ENCODE peak calls at places on chromosomes 4 and X, in seven cellular contexts. T is A549, X is right lobe of liver, D is body of pancreas, G is HCT116, O is heart left ventricle, L is IMR-90. A is an unnamed sample.

GRCh38 chrX:154025230-154025629 is 5.5 kb upstream of the IRAK1 start:
- ATAC-seq in G (no peak), L (no peak), D (no peak), O (no peak), T (no peak), X (no peak), A (no peak)

GRCh38 chr4:159018062-159018629 is 84.7 kb upstream of the RAPGEF2 start:
- ATAC-seq in L (no peak), D (no peak), X (no peak), T (no peak), G (no peak), O (no peak), A (no peak)

GRCh38 chrX:119735467-119735866 is 22.9 kb upstream of the SOWAHD start:
- ATAC-seq in L (no peak), O (no peak), G (no peak), T (no peak), D (no peak), X (peak; percentile 24), A (no peak)

GRCh38 chr4:15868065-15868464 is 70.5 kb downstream of the FGFBP1 start:
- ATAC-seq in O (no peak), G (peak; percentile 59), X (no peak), L (no peak), T (peak; percentile 67), D (no peak), A (no peak)

GRCh38 chr4:176753049-176753448 is 39.7 kb downstream of the VEGFC start:
- ATAC-seq in L (peak; percentile 87), O (no peak), T (peak; percentile 69), X (no peak), D (no peak), G (no peak), A (no peak)

GRCh38 chrX:47644557-47645091 is 5.7 kb downstream of the ELK1 start:
- ATAC-seq in G (peak; percentile 58), X (peak; percentile 31), T (peak; percentile 94), L (peak; percentile 33), D (no peak), O (peak; percentile 66), A (no peak)

GRCh38 chr4:47705326-47705981 is 132.4 kb downstream of the CORIN start:
- ATAC-seq in X (peak; percentile 52), G (no peak), O (no peak), T (peak; percentile 44), L (no peak), D (no peak), A (no peak)

GRCh38 chr4:147709999-147710398 is 21.9 kb upstream of the ARHGAP10 start:
- ATAC-seq in G (no peak), O (no peak), L (no peak), T (peak; percentile 28), D (no peak), X (no peak), A (no peak)

GRCh38 chr4:121256346-121256745 is 92.2 kb upstream of the TNIP3 start:
- ATAC-seq in T (no peak), D (no peak), O (no peak), X (peak; percentile 36), G (no peak), L (peak; percentile 84), A (no peak)

GRCh38 chr4:150395872-150396271 is 186.1 kb upstream of the MAB21L2 start:
- ATAC-seq in X (no peak), T (no peak), D (no peak), L (no peak), O (no peak), G (no peak), A (no peak)

GRCh38 chr4:123631699-123632098 is 235.1 kb downstream of the SPRY1 start:
- ATAC-seq in D (no peak), G (no peak), L (no peak), O (no peak), X (no peak), T (no peak), A (no peak)

GRCh38 chr4:8502836-8503585 is 62.4 kb downstream of the TRMT44 start:
- ATAC-seq in X (no peak), D (peak; percentile 16), O (no peak), T (no peak), L (no peak), G (no peak), A (no peak)

GRCh38 chrX:49761481-49761880 is 65.7 kb upstream of the PAGE1 start:
- ATAC-seq in G (peak; percentile 76), D (no peak), T (peak; percentile 60), X (peak; percentile 62), O (no peak), L (no peak), A (no peak)

GRCh38 chr4:150363721-150364688 is 217.9 kb upstream of the MAB21L2 start:
- ATAC-seq in X (no peak), D (no peak), O (no peak), L (no peak), G (no peak), T (no peak), A (no peak)

GRCh38 chrX:13669246-13669689 is 16.3 kb downstream of the TCEANC start:
- ATAC-seq in D (peak; percentile 99), T (peak; percentile 87), X (peak; percentile 87), G (peak; percentile 86), O (peak; percentile 20), L (peak; percentile 76), A (peak; percentile 61)

GRCh38 chr4:72295966-72296557 is 264.3 kb downstream of the NPFFR2 start:
- ATAC-seq in D (peak; percentile 78), T (peak; percentile 88), O (peak; percentile 51), X (peak; percentile 87), G (peak; percentile 82), L (peak; percentile 98), A (no peak)

GRCh38 chrX:68937581-68937980 is 108.8 kb downstream of the EFNB1 start:
- ATAC-seq in D (no peak), O (no peak), T (no peak), X (no peak), L (no peak), G (no peak), A (no peak)

GRCh38 chr4:123419885-123420743 is 23.5 kb downstream of the SPRY1 start:
- ATAC-seq in X (no peak), G (no peak), T (no peak), D (no peak), L (no peak), O (no peak), A (no peak)

GRCh38 chr4:10730019-10730418 is 45.5 kb upstream of the CLNK start:
- ATAC-seq in L (no peak), X (no peak), T (no peak), G (no peak), D (no peak), O (no peak), A (no peak)

GRCh38 chr4:67558493-67558892 is at the start of gene STAP1:
- ATAC-seq in D (no peak), G (no peak), X (no peak), O (no peak), L (no peak), T (no peak), A (no peak)

GRCh38 chr4:145881991-145882390 is 56.6 kb downstream of the ZNF827 start:
- ATAC-seq in X (no peak), L (no peak), G (no peak), O (no peak), T (no peak), D (peak; percentile 95), A (no peak)

GRCh38 chr4:182246401-182247205 is 3.4 kb downstream of the TENM3 start:
- ATAC-seq in T (no peak), G (no peak), O (no peak), X (no peak), D (no peak), L (peak; percentile 69), A (no peak)

GRCh38 chrX:23819385-23820234 is 36.6 kb downstream of the SAT1 start:
- ATAC-seq in O (no peak), L (peak; percentile 37), X (no peak), D (no peak), G (peak; percentile 21), T (no peak), A (no peak)
- TF ChIP-seq POLR2A in O (no peak), L (no peak), X (no peak), D (no peak), G (no peak), T (no peak), A (no peak)

DNA sequence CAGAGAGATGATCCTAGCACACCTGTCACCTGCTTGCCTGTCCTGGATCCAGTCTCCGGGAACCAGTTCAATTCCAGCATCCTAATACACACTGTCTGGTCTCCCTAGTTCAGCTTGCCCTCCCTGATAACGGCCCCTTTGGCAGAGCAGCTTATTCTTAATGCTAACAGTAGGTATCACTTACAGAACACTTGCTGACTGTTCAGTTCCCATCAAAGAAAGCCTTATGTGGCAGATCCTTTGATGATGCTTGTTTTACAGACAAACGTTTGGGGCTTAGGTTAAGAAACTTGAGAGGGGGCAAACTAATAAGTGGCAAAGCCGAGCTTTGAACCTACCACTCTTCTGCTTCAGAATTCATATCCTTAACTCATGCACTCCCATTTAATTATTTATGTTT is 885 bp downstream of the RASSF6 start:
- ATAC-seq in T (no peak), L (no peak), X (no peak), O (no peak), G (no peak), D (no peak), A (no peak)
- H3K4me3 ChIP-seq in T (peak overlapping the region; percentile 47), L (no peak overlapping the region), X (no peak overlapping the region), O (no peak overlapping the region), G (no peak overlapping the region), D (no peak overlapping the region), A (no peak overlapping the region)

DNA sequence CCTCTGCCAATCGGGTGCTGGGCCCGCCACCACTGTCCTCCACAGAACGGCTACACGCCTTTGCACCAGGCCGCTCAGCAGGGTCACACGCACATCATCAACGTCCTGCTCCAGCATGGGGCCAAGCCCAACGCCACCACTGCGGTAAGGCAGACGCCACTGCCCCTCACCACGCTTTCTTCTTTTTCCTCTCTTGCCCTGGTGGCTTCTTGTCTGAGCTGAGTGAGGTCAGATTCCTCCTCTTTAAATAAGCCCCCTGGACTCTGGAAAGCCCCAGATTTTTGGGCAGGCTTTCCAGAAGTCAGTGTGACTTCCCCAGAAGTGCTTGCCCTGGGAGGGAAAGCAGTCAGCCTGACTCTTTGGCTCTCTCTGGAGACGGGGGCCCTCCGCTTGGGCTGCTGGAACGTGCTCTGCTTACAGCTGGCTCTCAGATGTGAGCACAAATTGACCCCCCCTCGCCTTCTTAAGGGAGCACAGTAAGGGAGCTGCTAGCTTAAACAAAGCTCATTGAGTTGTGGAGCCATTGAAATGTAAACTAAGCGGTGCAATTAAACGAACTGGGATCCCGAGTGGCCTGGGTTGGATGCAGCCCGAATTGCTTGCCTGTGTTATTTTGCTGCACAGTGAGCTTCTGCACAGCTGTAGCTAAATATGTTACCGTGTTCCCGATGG is 243.1 kb downstream of the ANK2 start:
- ATAC-seq in G (no peak), X (peak; percentile 41), O (peak; percentile 84), T (no peak), D (peak; percentile 27), L (peak; percentile 82), A (peak; percentile 62)
- TF ChIP-seq POLR2A in G (no peak), X (no peak), O (no peak), T (no peak), D (no peak), L (no peak), A (no peak)

GRCh38 chr4:78155616-78156105 is 98.5 kb downstream of the FRAS1 start:
- ATAC-seq in G (peak; percentile 67), L (no peak), D (no peak), O (no peak), X (no peak), T (no peak), A (no peak)

GRCh38 chr4:78154972-78155371 is 97.8 kb downstream of the FRAS1 start:
- ATAC-seq in X (no peak), D (no peak), L (no peak), O (no peak), G (no peak), T (no peak), A (no peak)

GRCh38 chr4:78152795-78153194 is 95.7 kb downstream of the FRAS1 start:
- ATAC-seq in L (no peak), T (no peak), G (no peak), X (no peak), O (no peak), D (no peak), A (no peak)

GRCh38 chr4:78156520-78156919 is 99.4 kb downstream of the FRAS1 start:
- ATAC-seq in D (no peak), O (no peak), T (no peak), L (no peak), G (no peak), X (no peak), A (no peak)
- H3K4me3 ChIP-seq in D (no peak overlapping the region), O (no peak overlapping the region), T (no peak overlapping the region), L (no peak overlapping the region), G (no peak overlapping the region), X (no peak overlapping the region), A (no peak overlapping the region)